ENCODE peak calls at places on chromosomes 12 and 14, in eight cellular contexts. F, E, P, V, G, A, S and Z are unnamed samples.

GRCh38 chr14:33629721-33630287 is 321.1 kb downstream of the EGLN3 start:
- DNase-seq in G (no peak), E (no peak), F (no peak), A (no peak), S (no peak), V (no peak), P (no peak), Z (no peak)

GRCh38 chr12:14952295-14952995 is 9.0 kb downstream of the ARHGDIB start:
- DNase-seq in E (no peak), V (no peak), A (no peak), F (no peak), P (no peak), G (peak), S (no peak), Z (peak)

GRCh38 chr14:39957987-39958386 is 525.8 kb upstream of the FBXO33 start:
- DNase-seq in E (no peak), V (no peak), F (no peak), A (no peak), P (no peak), S (no peak), G (no peak), Z (no peak)

GRCh38 chr14:92676031-92676430 is 72.4 kb downstream of the LGMN start:
- DNase-seq in A (no peak), P (no peak), S (no peak), E (no peak), G (no peak), F (no peak), V (no peak), Z (no peak)

GRCh38 chr12:9910716-9911421 is 21.3 kb downstream of the CLEC2A start:
- DNase-seq in P (no peak), F (no peak), A (no peak), G (no peak), S (no peak), E (no peak), V (no peak), Z (no peak)

GRCh38 chr12:99450231-99450630 is 197.3 kb upstream of the GARIN6 start:
- DNase-seq in P (no peak), G (peak), V (no peak), A (no peak), E (no peak), S (no peak), F (no peak), Z (no peak)

GRCh38 chr14:34227834-34228662 is 234.0 kb downstream of the SPTSSA start:
- DNase-seq in V (peak), F (peak), A (peak), E (peak), G (peak), S (no peak), P (peak), Z (peak)

GRCh38 chr14:99537399-99537798 is 56.2 kb downstream of the CCNK start:
- DNase-seq in P (no peak), F (no peak), G (peak), E (no peak), V (no peak), A (no peak), S (no peak), Z (peak)